ENCODE peak calls at places on chromosomes 4 and X, in six cellular contexts. N, K, C, P, I and Q are unnamed samples.

GRCh38 chrX:40247382-40247781 is 149.6 kb upstream of the BCOR start:
- DNase-seq in N (no peak), K (no peak), C (no peak), P (no peak), I (no peak), Q (no peak)

GRCh38 chr4:114922582-114922912 is 190.9 kb downstream of the NDST4 start:
- DNase-seq in N (no peak), K (no peak), C (no peak), P (no peak), I (no peak), Q (no peak)

GRCh38 chr4:140150886-140151699 is 2.9 kb downstream of the MAML3 start:
- DNase-seq in N (peak; percentile 77), K (peak; percentile 95), C (peak; percentile 85), P (peak; percentile 79), I (peak; percentile 93), Q (peak; percentile 93)

GRCh38 chr4:7422098-7422897 is 12.4 kb downstream of the PSAPL1 start:
- DNase-seq in N (no peak), K (no peak), C (peak; percentile 43), P (no peak), I (peak; percentile 55), Q (peak; percentile 8)

GRCh38 chr4:150002561-150002960 is 75.7 kb upstream of the DCLK2 start:
- DNase-seq in N (no peak), K (no peak), C (no peak), P (no peak), I (no peak), Q (no peak)

GRCh38 chr4:121908346-121908745 is 38.1 kb upstream of the BBS7 start:
- DNase-seq in N (no peak), K (no peak), C (no peak), P (no peak), I (no peak), Q (no peak)

GRCh38 chr4:8198906-8199593 is at the start of gene SH3TC1:
- DNase-seq in N (peak; percentile 69), K (peak; percentile 98), C (peak; percentile 69), P (peak; percentile 46), I (peak; percentile 93), Q (peak; percentile 83)

GRCh38 chrX:70043685-70044084 is 6.1 kb downstream of the AWAT2 start:
- DNase-seq in N (no peak), K (no peak), C (no peak), P (no peak), I (no peak), Q (no peak)

GRCh38 chrX:32137525-32137924 is 1065.7 kb upstream of the FTHL17 start:
- DNase-seq in N (no peak), K (no peak), C (no peak), P (no peak), I (no peak), Q (peak; percentile 37)

GRCh38 chr4:51884055-51884454 is 41.1 kb downstream of the DCUN1D4 start:
- DNase-seq in N (no peak), K (no peak), C (no peak), P (no peak), I (no peak), Q (no peak)

GRCh38 chrX:9312922-9313867 is 151.7 kb upstream of the TBL1X start:
- DNase-seq in N (no peak), K (peak; percentile 66), C (no peak), P (peak; percentile 15), I (peak; percentile 64), Q (peak; percentile 50)

GRCh38 chr4:3324093-3324815 is 31.4 kb downstream of the RGS12 start:
- DNase-seq in N (no peak), K (no peak), C (peak; percentile 31), P (no peak), I (no peak), Q (no peak)

GRCh38 chrX:46710927-46711623 is 47.8 kb downstream of the SLC9A7 start:
- DNase-seq in N (no peak), K (no peak), C (no peak), P (no peak), I (no peak), Q (no peak)

GRCh38 chr4:159946983-159947645 is 844.2 kb downstream of the RAPGEF2 start:
- DNase-seq in N (no peak), K (no peak), C (no peak), P (peak; percentile 70), I (no peak), Q (no peak)

GRCh38 chrX:97158270-97158669 is 274.6 kb downstream of the RPA4 start:
- DNase-seq in N (no peak), K (no peak), C (no peak), P (no peak), I (no peak), Q (no peak)

GRCh38 chrX:101478366-101478765 is 6.9 kb upstream of the ARMCX4 start:
- DNase-seq in N (no peak), K (no peak), C (no peak), P (no peak), I (no peak), Q (no peak)

GRCh38 chrX:134622056-134622812 is 36.0 kb downstream of the PLAC1 start:
- DNase-seq in N (no peak), K (no peak), C (no peak), P (peak; percentile 23), I (no peak), Q (no peak)

GRCh38 chr4:87209696-87210095 is 10.7 kb downstream of the KLHL8 start:
- DNase-seq in N (peak; percentile 54), K (no peak), C (no peak), P (no peak), I (peak; percentile 71), Q (no peak)

GRCh38 chrX:122913134-122913533 is 270.9 kb upstream of the GRIA3 start:
- DNase-seq in N (no peak), K (no peak), C (no peak), P (no peak), I (no peak), Q (no peak)

GRCh38 chr4:8152865-8153257 is 5.8 kb downstream of the ABLIM2 start:
- DNase-seq in N (peak; percentile 71), K (no peak), C (no peak), P (no peak), I (peak; percentile 54), Q (no peak)

GRCh38 chr4:100254237-100254636 is 64.0 kb upstream of the DDIT4L start:
- DNase-seq in N (no peak), K (no peak), C (no peak), P (no peak), I (no peak), Q (no peak)

GRCh38 chr4:3464349-3464905 is 1.3 kb downstream of the DOK7 start:
- DNase-seq in N (no peak), K (no peak), C (no peak), P (no peak), I (peak; percentile 46), Q (no peak)

GRCh38 chr4:186932196-186932595 is 208.5 kb upstream of the FAT1 start:
- DNase-seq in N (no peak), K (no peak), C (no peak), P (peak; percentile 94), I (no peak), Q (no peak)

GRCh38 chr4:186934255-186934654 is 210.6 kb upstream of the FAT1 start:
- DNase-seq in N (no peak), K (no peak), C (no peak), P (no peak), I (no peak), Q (no peak)

GRCh38 chr4:186930024-186930423 is 206.4 kb upstream of the FAT1 start:
- DNase-seq in N (no peak), K (no peak), C (no peak), P (no peak), I (no peak), Q (no peak)

GRCh38 chr4:186932631-186933150 is 209.0 kb upstream of the FAT1 start:
- DNase-seq in N (no peak), K (no peak), C (no peak), P (peak; percentile 99), I (no peak), Q (no peak)

DNA sequence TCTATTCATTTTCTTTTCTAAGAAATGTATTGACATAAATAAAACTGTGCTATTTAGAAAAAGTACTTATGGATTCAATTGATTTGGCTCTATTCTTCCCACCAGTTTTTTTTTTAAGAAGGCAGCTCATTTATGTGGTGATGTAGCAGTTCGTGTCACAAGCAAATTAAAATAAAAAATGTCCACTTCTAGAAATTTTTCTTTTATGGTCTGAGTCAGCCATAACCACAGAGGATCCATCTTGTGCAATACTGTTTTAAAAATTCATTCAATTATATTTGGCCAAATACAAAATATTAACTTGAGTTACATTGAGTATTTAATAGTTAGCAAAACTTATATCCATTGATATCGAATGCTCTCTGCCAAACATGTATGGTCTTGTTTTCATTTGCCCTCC is 207.9 kb upstream of the FAT1 start:
- DNase-seq in N (no peak), K (no peak), C (no peak), P (no peak), I (no peak), Q (no peak)
- TF ChIP-seq CTCF in N (no peak), K (no peak), C (no peak), P (no peak), I (no peak), Q (no peak)

DNA sequence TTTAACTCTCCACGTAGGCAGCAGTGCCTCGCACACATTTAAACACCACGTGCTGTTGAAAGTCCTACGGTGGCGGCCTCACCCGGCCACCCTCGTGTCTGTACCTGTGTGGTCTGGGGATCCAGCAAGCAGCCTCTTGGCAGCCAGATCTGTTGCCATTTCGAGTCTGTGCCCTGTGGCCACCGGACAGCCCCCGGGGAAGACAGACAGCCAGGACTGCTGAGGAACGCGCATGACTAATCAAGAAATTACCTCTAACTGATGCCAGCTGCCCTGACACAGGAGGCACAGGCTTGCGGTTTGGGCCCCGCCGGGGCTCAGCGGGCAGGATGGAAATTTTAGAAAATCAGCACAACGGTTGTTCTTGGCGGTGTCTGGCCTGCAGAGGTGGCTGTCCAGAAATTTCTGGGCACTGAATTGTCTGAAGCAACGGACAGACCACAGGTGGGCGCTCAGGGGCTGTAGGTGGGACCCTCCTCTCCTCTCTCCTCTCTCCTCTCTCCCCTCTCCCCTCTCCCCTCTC is 15.6 kb upstream of the ASMTL start:
- DNase-seq in N (no peak), K (no peak), C (no peak), P (no peak), I (peak; percentile 54), Q (no peak)
- H3K27me3 ChIP-seq in N (peaks cover 12% of the 10 kb centered on the region), K (no peaks in the 10 kb centered on the region), C (no peaks in the 10 kb centered on the region), P (no peaks in the 10 kb centered on the region), I (no peaks in the 10 kb centered on the region), Q (no peaks in the 10 kb centered on the region)

GRCh38 chr4:56532239-56532638 is 26.6 kb downstream of the ARL9 start:
- DNase-seq in N (no peak), K (no peak), C (no peak), P (no peak), I (no peak), Q (no peak)

GRCh38 chr4:56531823-56532222 is 26.2 kb downstream of the ARL9 start:
- DNase-seq in N (no peak), K (no peak), C (no peak), P (no peak), I (no peak), Q (no peak)

GRCh38 chr4:56531149-56531770 is 25.7 kb downstream of the ARL9 start:
- DNase-seq in N (no peak), K (no peak), C (no peak), P (no peak), I (no peak), Q (no peak)

GRCh38 chr4:56535915-56536314 is 30.3 kb downstream of the ARL9 start:
- DNase-seq in N (no peak), K (no peak), C (no peak), P (no peak), I (no peak), Q (no peak)

GRCh38 chr4:56530269-56531148 is 24.9 kb downstream of the ARL9 start:
- DNase-seq in N (peak; percentile 63), K (peak; percentile 85), C (peak; percentile 75), P (peak; percentile 62), I (peak; percentile 92), Q (peak; percentile 81)
- TF ChIP-seq POLR2A in N (no peak), K (no peak), C (no peak), P (no peak), I (no peak), Q (no peak)

GRCh38 chrX:83416273-83416672 is 91.8 kb upstream of the POU3F4 start:
- DNase-seq in N (no peak), K (no peak), C (no peak), P (no peak), I (no peak), Q (no peak)
- TF ChIP-seq CTCF in N (no peak), K (peak; percentile 40), C (peak; percentile 26), P (no peak), I (no peak), Q (no peak)